ENCODE peak calls at places on chromosomes 2 and 18, in seven cellular contexts. One of them, this sample, is unnamed.

GRCh38 chr2:130824492-130825061 is 12.1 kb upstream of the ARHGEF4 start:
- DNase-seq in type B pancreatic cell: no peak
- DNase-seq in thoracic aorta: no peak
- DNase-seq in left ventricle myocardium inferior: no peak
- DNase-seq in cardiac muscle cell: no peak
- DNase-seq in CD14-positive monocyte: no peak
- DNase-seq in upper lobe of right lung: peak; percentile 40
- DNase-seq in this sample: peak; percentile 82

GRCh38 chr2:207394203-207394741 is 135.5 kb upstream of the CREB1 start:
- DNase-seq in type B pancreatic cell: no peak
- DNase-seq in thoracic aorta: no peak
- DNase-seq in left ventricle myocardium inferior: no peak
- DNase-seq in cardiac muscle cell: no peak
- DNase-seq in CD14-positive monocyte: no peak
- DNase-seq in upper lobe of right lung: no peak
- DNase-seq in this sample: no peak

GRCh38 chr2:170711196-170711773 is 3.9 kb upstream of the SP5 start:
- DNase-seq in type B pancreatic cell: no peak
- DNase-seq in thoracic aorta: no peak
- DNase-seq in left ventricle myocardium inferior: no peak
- DNase-seq in cardiac muscle cell: no peak
- DNase-seq in CD14-positive monocyte: no peak
- DNase-seq in upper lobe of right lung: no peak
- DNase-seq in this sample: no peak

GRCh38 chr2:206217743-206218520 is 56.5 kb upstream of the ZDBF2 start:
- DNase-seq in type B pancreatic cell: no peak
- DNase-seq in thoracic aorta: no peak
- DNase-seq in left ventricle myocardium inferior: no peak
- DNase-seq in cardiac muscle cell: no peak
- DNase-seq in CD14-positive monocyte: no peak
- DNase-seq in upper lobe of right lung: no peak
- DNase-seq in this sample: no peak

GRCh38 chr2:111044066-111044465 is 76.6 kb upstream of the BCL2L11 start:
- DNase-seq in type B pancreatic cell: no peak
- DNase-seq in thoracic aorta: no peak
- DNase-seq in left ventricle myocardium inferior: no peak
- DNase-seq in cardiac muscle cell: no peak
- DNase-seq in CD14-positive monocyte: no peak
- DNase-seq in upper lobe of right lung: no peak
- DNase-seq in this sample: no peak

GRCh38 chr2:75375646-75376582 is 176.6 kb upstream of the TACR1 start:
- DNase-seq in type B pancreatic cell: no peak
- DNase-seq in thoracic aorta: no peak
- DNase-seq in left ventricle myocardium inferior: no peak
- DNase-seq in cardiac muscle cell: no peak
- DNase-seq in CD14-positive monocyte: no peak
- DNase-seq in upper lobe of right lung: no peak
- DNase-seq in this sample: no peak

GRCh38 chr2:190270298-190270697 is 49.3 kb downstream of the HIBCH start:
- DNase-seq in type B pancreatic cell: no peak
- DNase-seq in thoracic aorta: no peak
- DNase-seq in left ventricle myocardium inferior: no peak
- DNase-seq in cardiac muscle cell: no peak
- DNase-seq in CD14-positive monocyte: no peak
- DNase-seq in upper lobe of right lung: no peak
- DNase-seq in this sample: no peak

GRCh38 chr2:173117678-173118077 is 42.0 kb downstream of the MAP3K20 start:
- DNase-seq in type B pancreatic cell: no peak
- DNase-seq in thoracic aorta: no peak
- DNase-seq in left ventricle myocardium inferior: no peak
- DNase-seq in cardiac muscle cell: no peak
- DNase-seq in CD14-positive monocyte: no peak
- DNase-seq in upper lobe of right lung: no peak
- DNase-seq in this sample: no peak

GRCh38 chr18:50610349-50610748 is 50.5 kb downstream of the MAPK4 start:
- DNase-seq in type B pancreatic cell: no peak
- DNase-seq in thoracic aorta: no peak
- DNase-seq in left ventricle myocardium inferior: no peak
- DNase-seq in cardiac muscle cell: no peak
- DNase-seq in CD14-positive monocyte: no peak
- DNase-seq in upper lobe of right lung: no peak
- DNase-seq in this sample: no peak

GRCh38 chr18:2894841-2895370 is 48.1 kb downstream of the EMILIN2 start:
- DNase-seq in type B pancreatic cell: no peak
- DNase-seq in thoracic aorta: no peak
- DNase-seq in left ventricle myocardium inferior: no peak
- DNase-seq in cardiac muscle cell: no peak
- DNase-seq in CD14-positive monocyte: no peak
- DNase-seq in upper lobe of right lung: no peak
- DNase-seq in this sample: no peak

GRCh38 chr2:113010088-113010487 is 4.8 kb downstream of the IL36A start:
- DNase-seq in type B pancreatic cell: no peak
- DNase-seq in thoracic aorta: no peak
- DNase-seq in left ventricle myocardium inferior: no peak
- DNase-seq in cardiac muscle cell: no peak
- DNase-seq in CD14-positive monocyte: no peak
- DNase-seq in upper lobe of right lung: no peak
- DNase-seq in this sample: no peak

GRCh38 chr2:96156011-96156820 is 11.0 kb upstream of the DUSP2 start:
- DNase-seq in type B pancreatic cell: peak; percentile 59
- DNase-seq in thoracic aorta: no peak
- DNase-seq in left ventricle myocardium inferior: no peak
- DNase-seq in cardiac muscle cell: no peak
- DNase-seq in CD14-positive monocyte: no peak
- DNase-seq in upper lobe of right lung: peak; percentile 44
- DNase-seq in this sample: no peak

GRCh38 chr2:96153291-96153713 is 8.1 kb upstream of the DUSP2 start:
- DNase-seq in type B pancreatic cell: no peak
- DNase-seq in thoracic aorta: peak; percentile 1
- DNase-seq in left ventricle myocardium inferior: no peak
- DNase-seq in cardiac muscle cell: no peak
- DNase-seq in CD14-positive monocyte: no peak
- DNase-seq in upper lobe of right lung: peak; percentile 46
- DNase-seq in this sample: no peak

GRCh38 chr2:96152301-96153165 is 7.3 kb upstream of the DUSP2 start:
- DNase-seq in type B pancreatic cell: no peak
- DNase-seq in thoracic aorta: no peak
- DNase-seq in left ventricle myocardium inferior: no peak
- DNase-seq in cardiac muscle cell: no peak
- DNase-seq in CD14-positive monocyte: peak; percentile 30
- DNase-seq in upper lobe of right lung: peak; percentile 46
- DNase-seq in this sample: no peak

GRCh38 chr2:96154506-96155380 is 9.5 kb upstream of the DUSP2 start:
- DNase-seq in type B pancreatic cell: no peak
- DNase-seq in thoracic aorta: no peak
- DNase-seq in left ventricle myocardium inferior: no peak
- DNase-seq in cardiac muscle cell: no peak
- DNase-seq in CD14-positive monocyte: no peak
- DNase-seq in upper lobe of right lung: peak; percentile 56
- DNase-seq in this sample: no peak

GRCh38 chr2:96153991-96154431 is 8.8 kb upstream of the DUSP2 start:
- DNase-seq in type B pancreatic cell: peak; percentile 60
- DNase-seq in thoracic aorta: peak; percentile 0
- DNase-seq in left ventricle myocardium inferior: no peak
- DNase-seq in cardiac muscle cell: no peak
- DNase-seq in CD14-positive monocyte: no peak
- DNase-seq in upper lobe of right lung: peak; percentile 56
- DNase-seq in this sample: no peak
- TF ChIP-seq CTCF in type B pancreatic cell: no peak
- TF ChIP-seq CTCF in thoracic aorta: no peak
- TF ChIP-seq CTCF in left ventricle myocardium inferior: no peak
- TF ChIP-seq CTCF in cardiac muscle cell: no peak
- TF ChIP-seq CTCF in CD14-positive monocyte: no peak
- TF ChIP-seq CTCF in upper lobe of right lung: no peak
- TF ChIP-seq CTCF in this sample: no peak

GRCh38 chr18:13112982-13113381 is 105.6 kb upstream of the LDLRAD4 start:
- DNase-seq in type B pancreatic cell: peak; percentile 72
- DNase-seq in thoracic aorta: no peak
- DNase-seq in left ventricle myocardium inferior: peak; percentile 82
- DNase-seq in cardiac muscle cell: peak; percentile 91
- DNase-seq in CD14-positive monocyte: no peak
- DNase-seq in upper lobe of right lung: no peak
- DNase-seq in this sample: no peak
- TF ChIP-seq CTCF in type B pancreatic cell: peak; percentile 71
- TF ChIP-seq CTCF in thoracic aorta: no peak
- TF ChIP-seq CTCF in left ventricle myocardium inferior: peak; percentile 70
- TF ChIP-seq CTCF in cardiac muscle cell: peak; percentile 61
- TF ChIP-seq CTCF in CD14-positive monocyte: peak; percentile 16
- TF ChIP-seq CTCF in upper lobe of right lung: peak; percentile 22
- TF ChIP-seq CTCF in this sample: no peak

GRCh38 chr18:74290831-74291770 is 662 bp downstream of the CYB5A start:
- DNase-seq in type B pancreatic cell: no peak
- DNase-seq in thoracic aorta: no peak
- DNase-seq in left ventricle myocardium inferior: peak; percentile 22
- DNase-seq in cardiac muscle cell: peak; percentile 38
- DNase-seq in CD14-positive monocyte: no peak
- DNase-seq in upper lobe of right lung: peak; percentile 88
- DNase-seq in this sample: peak; percentile 75

GRCh38 chr18:74289946-74290478 is 1.8 kb downstream of the CYB5A start:
- DNase-seq in type B pancreatic cell: no peak
- DNase-seq in thoracic aorta: no peak
- DNase-seq in left ventricle myocardium inferior: no peak
- DNase-seq in cardiac muscle cell: no peak
- DNase-seq in CD14-positive monocyte: no peak
- DNase-seq in upper lobe of right lung: no peak
- DNase-seq in this sample: no peak

GRCh38 chr18:74294526-74294925 is 2.8 kb upstream of the CYB5A start:
- DNase-seq in type B pancreatic cell: no peak
- DNase-seq in thoracic aorta: no peak
- DNase-seq in left ventricle myocardium inferior: no peak
- DNase-seq in cardiac muscle cell: no peak
- DNase-seq in CD14-positive monocyte: no peak
- DNase-seq in upper lobe of right lung: no peak
- DNase-seq in this sample: no peak

GRCh38 chr18:74292541-74292858 is 737 bp upstream of the CYB5A start:
- DNase-seq in type B pancreatic cell: no peak
- DNase-seq in thoracic aorta: no peak
- DNase-seq in left ventricle myocardium inferior: no peak
- DNase-seq in cardiac muscle cell: no peak
- DNase-seq in CD14-positive monocyte: no peak
- DNase-seq in upper lobe of right lung: no peak
- DNase-seq in this sample: no peak

GRCh38 chr18:74291771-74292540 is at the start of gene CYB5A:
- DNase-seq in type B pancreatic cell: peak; percentile 99
- DNase-seq in thoracic aorta: peak; percentile 89
- DNase-seq in left ventricle myocardium inferior: peak; percentile 99
- DNase-seq in cardiac muscle cell: peak; percentile 97
- DNase-seq in CD14-positive monocyte: peak; percentile 96
- DNase-seq in upper lobe of right lung: peak; percentile 99
- DNase-seq in this sample: peak; percentile 88
- TF ChIP-seq CTCF in type B pancreatic cell: peak; percentile 44
- TF ChIP-seq CTCF in thoracic aorta: peak; percentile 13
- TF ChIP-seq CTCF in left ventricle myocardium inferior: no peak
- TF ChIP-seq CTCF in cardiac muscle cell: peak; percentile 6
- TF ChIP-seq CTCF in CD14-positive monocyte: no peak
- TF ChIP-seq CTCF in upper lobe of right lung: no peak
- TF ChIP-seq CTCF in this sample: peak; percentile 43

GRCh38 chr2:235551965-235552364 is 58.1 kb downstream of the AGAP1 start:
- DNase-seq in type B pancreatic cell: no peak
- DNase-seq in thoracic aorta: no peak
- DNase-seq in left ventricle myocardium inferior: peak; percentile 38
- DNase-seq in cardiac muscle cell: peak; percentile 70
- DNase-seq in CD14-positive monocyte: no peak
- DNase-seq in upper lobe of right lung: peak; percentile 74
- DNase-seq in this sample: peak; percentile 74
- TF ChIP-seq CTCF in type B pancreatic cell: peak; percentile 61
- TF ChIP-seq CTCF in thoracic aorta: no peak
- TF ChIP-seq CTCF in left ventricle myocardium inferior: peak; percentile 68
- TF ChIP-seq CTCF in cardiac muscle cell: peak; percentile 52
- TF ChIP-seq CTCF in CD14-positive monocyte: no peak
- TF ChIP-seq CTCF in upper lobe of right lung: peak; percentile 48
- TF ChIP-seq CTCF in this sample: peak; percentile 71

GRCh38 chr2:45121236-45121927 is 112.1 kb upstream of the SIX2 start:
- DNase-seq in type B pancreatic cell: no peak
- DNase-seq in thoracic aorta: no peak
- DNase-seq in left ventricle myocardium inferior: no peak
- DNase-seq in cardiac muscle cell: peak; percentile 57
- DNase-seq in CD14-positive monocyte: no peak
- DNase-seq in upper lobe of right lung: no peak
- DNase-seq in this sample: no peak

GRCh38 chr2:45124456-45124855 is 115.2 kb upstream of the SIX2 start:
- DNase-seq in type B pancreatic cell: no peak
- DNase-seq in thoracic aorta: no peak
- DNase-seq in left ventricle myocardium inferior: no peak
- DNase-seq in cardiac muscle cell: no peak
- DNase-seq in CD14-positive monocyte: no peak
- DNase-seq in upper lobe of right lung: no peak
- DNase-seq in this sample: no peak

GRCh38 chr2:45123065-45123464 is 113.8 kb upstream of the SIX2 start:
- DNase-seq in type B pancreatic cell: no peak
- DNase-seq in thoracic aorta: no peak
- DNase-seq in left ventricle myocardium inferior: no peak
- DNase-seq in cardiac muscle cell: no peak
- DNase-seq in CD14-positive monocyte: no peak
- DNase-seq in upper lobe of right lung: no peak
- DNase-seq in this sample: no peak

GRCh38 chr2:45125232-45125631 is 116.0 kb upstream of the SIX2 start:
- DNase-seq in type B pancreatic cell: no peak
- DNase-seq in thoracic aorta: no peak
- DNase-seq in left ventricle myocardium inferior: no peak
- DNase-seq in cardiac muscle cell: no peak
- DNase-seq in CD14-positive monocyte: no peak
- DNase-seq in upper lobe of right lung: no peak
- DNase-seq in this sample: no peak

DNA sequence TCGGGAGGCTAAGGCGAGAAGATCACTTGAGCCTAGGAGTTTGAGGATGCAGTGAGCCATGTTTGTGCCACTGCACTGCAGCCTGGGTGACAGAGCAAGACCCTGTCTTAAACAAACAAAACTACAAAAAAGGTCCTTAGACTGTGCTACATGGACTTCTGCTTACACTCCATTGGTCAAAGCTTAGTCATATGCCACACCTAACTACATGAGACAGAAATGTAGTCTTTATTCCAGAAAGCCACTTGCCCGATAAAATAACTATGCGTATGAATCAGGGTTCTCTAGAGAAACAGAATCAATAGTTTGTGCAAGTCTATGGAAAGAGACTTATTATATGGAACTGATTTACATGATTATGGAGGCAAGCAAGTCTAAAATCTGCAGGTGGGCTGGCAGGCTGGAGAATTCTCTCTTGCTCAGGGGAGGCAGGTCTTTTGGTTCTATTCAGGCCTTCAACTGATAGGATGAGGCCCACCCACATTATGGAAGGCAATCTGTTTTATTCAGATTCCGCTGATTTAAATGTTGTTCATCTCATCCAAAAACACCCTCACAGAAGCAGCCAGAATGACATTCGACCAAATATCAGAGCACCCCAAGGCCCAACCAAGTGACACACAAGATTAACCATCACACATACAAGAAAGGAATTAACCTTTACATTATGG is 114.4 kb upstream of the SIX2 start:
- DNase-seq in type B pancreatic cell: no peak
- DNase-seq in thoracic aorta: no peak
- DNase-seq in left ventricle myocardium inferior: no peak
- DNase-seq in cardiac muscle cell: no peak
- DNase-seq in CD14-positive monocyte: no peak
- DNase-seq in upper lobe of right lung: no peak
- DNase-seq in this sample: no peak
- TF ChIP-seq CTCF in type B pancreatic cell: no peak
- TF ChIP-seq CTCF in thoracic aorta: no peak
- TF ChIP-seq CTCF in left ventricle myocardium inferior: no peak
- TF ChIP-seq CTCF in cardiac muscle cell: no peak
- TF ChIP-seq CTCF in CD14-positive monocyte: no peak
- TF ChIP-seq CTCF in upper lobe of right lung: no peak
- TF ChIP-seq CTCF in this sample: no peak

GRCh38 chr2:7510353-7510752 is 593.1 kb downstream of the RNF144A start:
- DNase-seq in type B pancreatic cell: no peak
- DNase-seq in thoracic aorta: no peak
- DNase-seq in left ventricle myocardium inferior: no peak
- DNase-seq in cardiac muscle cell: no peak
- DNase-seq in CD14-positive monocyte: no peak
- DNase-seq in upper lobe of right lung: no peak
- DNase-seq in this sample: no peak
- TF ChIP-seq CTCF in type B pancreatic cell: no peak
- TF ChIP-seq CTCF in thoracic aorta: no peak
- TF ChIP-seq CTCF in left ventricle myocardium inferior: no peak
- TF ChIP-seq CTCF in cardiac muscle cell: no peak
- TF ChIP-seq CTCF in CD14-positive monocyte: no peak
- TF ChIP-seq CTCF in upper lobe of right lung: no peak
- TF ChIP-seq CTCF in this sample: no peak